ENCODE peak calls at places on chromosomes 4 and X, in nine cellular contexts. K is OCI-LY7; O is activated naive CD4-positive, alpha-beta T cell; Q is ELR; U is HT-29; C is neural crest cell; Z is HTR-8/SVneo; R is brain microvascular endothelial cell; F is Kasumi-1. I is an unnamed sample.

GRCh38 chrX:104137496-104137895 is 19.3 kb downstream of the SLC25A53 start:
- DNase-seq in C (no peak), O (no peak), K (peak; percentile 9), Z (no peak), F (no peak), U (no peak), R (peak; percentile 8), Q (peak; percentile 21), I (peak; percentile 1)

GRCh38 chrX:637660-638481 is 7.3 kb downstream of the SHOX start:
- DNase-seq in Q (no peak), F (no peak), R (no peak), C (no peak), O (no peak), Z (no peak), U (no peak), K (no peak), I (no peak)

GRCh38 chrX:115625577-115626301 is 64.8 kb downstream of the PLS3 start:
- DNase-seq in C (no peak), Q (no peak), Z (no peak), R (no peak), O (no peak), F (no peak), U (no peak), K (no peak), I (no peak)

GRCh38 chr4:86220137-86220536 is 139.7 kb downstream of the MAPK10 start:
- DNase-seq in Q (peak; percentile 72), R (no peak), K (no peak), U (no peak), F (no peak), O (no peak), Z (no peak), C (no peak), I (peak; percentile 15)

GRCh38 chr4:7358100-7358735 is 76.5 kb downstream of the PSAPL1 start:
- DNase-seq in C (no peak), R (peak; percentile 84), K (no peak), Q (peak; percentile 96), F (no peak), O (no peak), Z (peak; percentile 89), U (peak; percentile 6), I (peak; percentile 70)

GRCh38 chrX:53223955-53224859 is 800 bp downstream of the KDM5C start:
- DNase-seq in Q (peak; percentile 86), K (peak; percentile 11), Z (no peak), R (peak; percentile 33), O (no peak), F (no peak), U (peak; percentile 45), C (no peak), I (no peak)

GRCh38 chr4:107666134-107666533 is 53.9 kb downstream of the PAPSS1 start:
- DNase-seq in Z (peak; percentile 2), U (peak; percentile 63), C (no peak), R (no peak), Q (peak; percentile 8), K (peak; percentile 8), O (no peak), F (peak; percentile 25), I (no peak)

GRCh38 chr4:117466388-117466787 is 381.0 kb upstream of the TRAM1L1 start:
- DNase-seq in O (no peak), Z (no peak), Q (no peak), F (no peak), U (no peak), C (no peak), R (no peak), K (no peak), I (no peak)

GRCh38 chrX:21004835-21005234 is 369.4 kb upstream of the CNKSR2 start:
- DNase-seq in F (no peak), K (no peak), U (no peak), O (no peak), Q (peak; percentile 43), Z (peak; percentile 17), R (no peak), C (no peak), I (no peak)

GRCh38 chr4:8911311-8912088 is 39.9 kb upstream of the HMX1 start:
- DNase-seq in U (no peak), Q (no peak), C (no peak), O (no peak), F (no peak), R (no peak), K (no peak), Z (no peak), I (no peak)

GRCh38 chrX:123077671-123078070 is 106.4 kb upstream of the GRIA3 start:
- DNase-seq in O (no peak), F (no peak), Z (no peak), C (no peak), Q (no peak), K (no peak), R (no peak), U (no peak), I (no peak)

GRCh38 chrX:78213331-78213730 is 73.9 kb upstream of the TAF9B start:
- DNase-seq in U (peak; percentile 11), K (no peak), Q (no peak), R (no peak), O (no peak), Z (no peak), F (no peak), C (no peak), I (no peak)

GRCh38 chr4:5137927-5138326 is 86.6 kb downstream of the STK32B start:
- DNase-seq in Z (no peak), O (no peak), C (no peak), R (no peak), U (no peak), Q (no peak), F (no peak), K (no peak), I (no peak)

GRCh38 chr4:85703098-85703497 is 228.1 kb downstream of the ARHGAP24 start:
- DNase-seq in R (no peak), C (no peak), U (no peak), F (no peak), Z (no peak), K (peak; percentile 33), O (no peak), Q (no peak), I (no peak)

GRCh38 chr4:153241970-153242847 is 38.0 kb downstream of the TRIM2 start:
- DNase-seq in F (no peak), Z (no peak), R (peak; percentile 27), O (no peak), Q (no peak), K (no peak), U (peak; percentile 26), C (no peak), I (no peak)

GRCh38 chrX:151488677-151489076 is 74.8 kb upstream of the PASD1 start:
- DNase-seq in F (peak; percentile 61), C (no peak), R (no peak), U (peak; percentile 30), O (no peak), Z (peak; percentile 0), Q (peak; percentile 3), K (peak; percentile 2), I (no peak)